ENCODE peak calls at places on chromosome 3, in six cellular contexts. One of them, this sample, is unnamed.

GRCh38 chr3:166362698-166363097 is 525.5 kb upstream of the BCHE start:
- DNase-seq in brain microvascular endothelial cell: no peak
- DNase-seq in left ventricle myocardium inferior: no peak
- DNase-seq in BE2C: no peak
- DNase-seq in body of pancreas: no peak
- DNase-seq in K562: no peak
- DNase-seq in this sample: no peak

GRCh38 chr3:122415762-122416654 is at the start of gene WDR5B:
- DNase-seq in brain microvascular endothelial cell: peak; percentile 98
- DNase-seq in left ventricle myocardium inferior: peak; percentile 97
- DNase-seq in BE2C: peak; percentile 97
- DNase-seq in body of pancreas: peak; percentile 99
- DNase-seq in K562: peak; percentile 98
- DNase-seq in this sample: peak; percentile 99

GRCh38 chr3:23826382-23827061 is 20.8 kb downstream of the UBE2E1 start:
- DNase-seq in brain microvascular endothelial cell: peak; percentile 58
- DNase-seq in left ventricle myocardium inferior: peak; percentile 25
- DNase-seq in BE2C: no peak
- DNase-seq in body of pancreas: peak; percentile 27
- DNase-seq in K562: no peak
- DNase-seq in this sample: no peak

GRCh38 chr3:171038342-171038741 is 11.8 kb upstream of the SLC2A2 start:
- DNase-seq in brain microvascular endothelial cell: no peak
- DNase-seq in left ventricle myocardium inferior: no peak
- DNase-seq in BE2C: no peak
- DNase-seq in body of pancreas: no peak
- DNase-seq in K562: no peak
- DNase-seq in this sample: no peak

GRCh38 chr3:30426319-30426993 is 179.9 kb upstream of the TGFBR2 start:
- DNase-seq in brain microvascular endothelial cell: peak; percentile 71
- DNase-seq in left ventricle myocardium inferior: peak; percentile 68
- DNase-seq in BE2C: no peak
- DNase-seq in body of pancreas: peak; percentile 33
- DNase-seq in K562: no peak
- DNase-seq in this sample: peak; percentile 23

GRCh38 chr3:112074006-112074405 is 12.2 kb upstream of the C3orf52 start:
- DNase-seq in brain microvascular endothelial cell: peak; percentile 2
- DNase-seq in left ventricle myocardium inferior: no peak
- DNase-seq in BE2C: no peak
- DNase-seq in body of pancreas: no peak
- DNase-seq in K562: no peak
- DNase-seq in this sample: no peak

GRCh38 chr3:171266034-171266805 is 194.0 kb downstream of the TNIK start:
- DNase-seq in brain microvascular endothelial cell: no peak
- DNase-seq in left ventricle myocardium inferior: no peak
- DNase-seq in BE2C: no peak
- DNase-seq in body of pancreas: no peak
- DNase-seq in K562: no peak
- DNase-seq in this sample: no peak

GRCh38 chr3:99952306-99952705 is 134.6 kb downstream of the CMSS1 start:
- DNase-seq in brain microvascular endothelial cell: peak; percentile 60
- DNase-seq in left ventricle myocardium inferior: no peak
- DNase-seq in BE2C: no peak
- DNase-seq in body of pancreas: no peak
- DNase-seq in K562: no peak
- DNase-seq in this sample: no peak

GRCh38 chr3:53845881-53846133 is 412 bp downstream of the CHDH start:
- DNase-seq in brain microvascular endothelial cell: no peak
- DNase-seq in left ventricle myocardium inferior: no peak
- DNase-seq in BE2C: no peak
- DNase-seq in body of pancreas: no peak
- DNase-seq in K562: no peak
- DNase-seq in this sample: no peak
- TF ChIP-seq CTCF in brain microvascular endothelial cell: no peak
- TF ChIP-seq CTCF in left ventricle myocardium inferior: no peak
- TF ChIP-seq CTCF in BE2C: no peak
- TF ChIP-seq CTCF in body of pancreas: no peak
- TF ChIP-seq CTCF in K562: no peak
- TF ChIP-seq CTCF in this sample: no peak

GRCh38 chr3:42638339-42638842 is 15.1 kb upstream of the ZBTB47 start:
- DNase-seq in brain microvascular endothelial cell: no peak
- DNase-seq in left ventricle myocardium inferior: no peak
- DNase-seq in BE2C: no peak
- DNase-seq in body of pancreas: no peak
- DNase-seq in K562: no peak
- DNase-seq in this sample: no peak
- H3K36me3 ChIP-seq in brain microvascular endothelial cell: peaks cover 84% of the 10 kb centered on the region
- H3K36me3 ChIP-seq in left ventricle myocardium inferior: peaks cover 98% of the 10 kb centered on the region
- H3K36me3 ChIP-seq in BE2C: peaks cover 25% of the 10 kb centered on the region
- H3K36me3 ChIP-seq in body of pancreas: peaks cover 25% of the 10 kb centered on the region
- H3K36me3 ChIP-seq in K562: peaks cover 94% of the 10 kb centered on the region
- H3K36me3 ChIP-seq in this sample: peaks cover 14% of the 10 kb centered on the region

GRCh38 chr3:64187065-64187959 is 38.0 kb downstream of the PRICKLE2 start:
- DNase-seq in brain microvascular endothelial cell: peak; percentile 98
- DNase-seq in left ventricle myocardium inferior: peak; percentile 75
- DNase-seq in BE2C: peak; percentile 35
- DNase-seq in body of pancreas: peak; percentile 88
- DNase-seq in K562: no peak
- DNase-seq in this sample: peak; percentile 37
- TF ChIP-seq CTCF in brain microvascular endothelial cell: peak; percentile 42
- TF ChIP-seq CTCF in left ventricle myocardium inferior: peak; percentile 33
- TF ChIP-seq CTCF in BE2C: no peak
- TF ChIP-seq CTCF in body of pancreas: peak; percentile 33
- TF ChIP-seq CTCF in K562: no peak
- TF ChIP-seq CTCF in this sample: no peak

GRCh38 chr3:86965180-86965579 is 25.8 kb downstream of the VGLL3 start:
- DNase-seq in brain microvascular endothelial cell: no peak
- DNase-seq in left ventricle myocardium inferior: no peak
- DNase-seq in BE2C: no peak
- DNase-seq in body of pancreas: no peak
- DNase-seq in K562: no peak
- DNase-seq in this sample: no peak
- H3K36me3 ChIP-seq in brain microvascular endothelial cell: peaks cover 60% of the 10 kb centered on the region
- H3K36me3 ChIP-seq in left ventricle myocardium inferior: peaks cover 6% of the 10 kb centered on the region
- H3K36me3 ChIP-seq in BE2C: no peaks in the 10 kb centered on the region
- H3K36me3 ChIP-seq in body of pancreas: no peaks in the 10 kb centered on the region
- H3K36me3 ChIP-seq in K562: no peaks in the 10 kb centered on the region
- H3K36me3 ChIP-seq in this sample: no peaks in the 10 kb centered on the region

DNA sequence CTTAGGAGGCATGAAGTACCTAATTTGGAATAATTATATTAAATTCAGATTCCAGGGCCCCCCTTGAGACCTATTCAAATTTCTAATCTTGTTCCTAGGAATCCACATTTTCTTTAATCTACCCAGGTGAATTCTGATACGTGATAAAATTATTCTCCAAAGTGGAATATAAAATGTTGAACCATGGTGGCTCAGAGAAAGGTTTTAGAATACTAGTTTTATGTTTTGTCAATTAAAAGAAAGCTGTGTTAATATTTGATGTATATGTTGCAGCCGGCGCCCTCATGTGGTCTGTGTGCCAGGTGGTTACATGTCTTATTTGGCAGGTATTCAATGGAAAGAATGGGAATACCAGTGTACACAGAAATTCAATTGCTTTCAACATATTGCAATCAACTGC is 321.8 kb downstream of the FEZF2 start:
- DNase-seq in brain microvascular endothelial cell: peak; percentile 45
- DNase-seq in left ventricle myocardium inferior: no peak
- DNase-seq in BE2C: peak; percentile 51
- DNase-seq in body of pancreas: peak; percentile 78
- DNase-seq in K562: peak; percentile 2
- DNase-seq in this sample: peak; percentile 40
- TF ChIP-seq CTCF in brain microvascular endothelial cell: peak; percentile 66
- TF ChIP-seq CTCF in left ventricle myocardium inferior: peak; percentile 28
- TF ChIP-seq CTCF in BE2C: peak; percentile 65
- TF ChIP-seq CTCF in body of pancreas: peak; percentile 37
- TF ChIP-seq CTCF in K562: no peak
- TF ChIP-seq CTCF in this sample: peak; percentile 21

GRCh38 chr3:11819146-11819545 is 27.5 kb downstream of the TAMM41 start:
- DNase-seq in brain microvascular endothelial cell: no peak
- DNase-seq in left ventricle myocardium inferior: no peak
- DNase-seq in BE2C: no peak
- DNase-seq in body of pancreas: no peak
- DNase-seq in K562: no peak
- DNase-seq in this sample: no peak
- H3K36me3 ChIP-seq in brain microvascular endothelial cell: peaks cover 4% of the 10 kb centered on the region
- H3K36me3 ChIP-seq in left ventricle myocardium inferior: peaks cover 75% of the 10 kb centered on the region
- H3K36me3 ChIP-seq in BE2C: no peaks in the 10 kb centered on the region
- H3K36me3 ChIP-seq in body of pancreas: no peaks in the 10 kb centered on the region
- H3K36me3 ChIP-seq in K562: peaks cover 69% of the 10 kb centered on the region
- H3K36me3 ChIP-seq in this sample: no peaks in the 10 kb centered on the region

This sample was measured in colonic mucosa.